ENCODE peak calls at places on chromosome 18, in four cellular contexts. F is GM12878, K is HepG2, B is K562. C is an unnamed sample.

GRCh38 chr18:6249110-6249680 is 165.5 kb downstream of the L3MBTL4 start:
- DNase-seq in F (peak; percentile 62), K (no peak), B (no peak), C (no peak)

GRCh38 chr18:70490008-70490933 is 201.4 kb downstream of the SOCS6 start:
- DNase-seq in F (no peak), K (peak; percentile 32), B (peak; percentile 59), C (peak; percentile 31)

GRCh38 chr18:6031442-6031841 is 136.1 kb upstream of the TMEM200C start:
- DNase-seq in F (no peak), K (no peak), B (no peak), C (no peak)

GRCh38 chr18:46542545-46542944 is 114.5 kb downstream of the LOXHD1 start:
- DNase-seq in F (no peak), K (no peak), B (no peak), C (no peak)

GRCh38 chr18:10770264-10770663 is 244.4 kb downstream of the NAPG start:
- DNase-seq in F (no peak), K (no peak), B (no peak), C (no peak)

GRCh38 chr18:64103979-64104378 is 44.9 kb downstream of the LINC00305 start:
- DNase-seq in F (no peak), K (peak; percentile 6), B (peak; percentile 0), C (no peak)

GRCh38 chr18:63518178-63519012 is 23.8 kb upstream of the SERPINB12 start:
- DNase-seq in F (peak; percentile 16), K (peak; percentile 75), B (peak; percentile 77), C (peak; percentile 40)

GRCh38 chr18:379665-380356 is 112.0 kb upstream of the THOC1 start:
- DNase-seq in F (no peak), K (no peak), B (no peak), C (no peak)

GRCh38 chr18:56678836-56679565 is 27.8 kb downstream of the WDR7 start:
- DNase-seq in F (no peak), K (peak; percentile 1), B (no peak), C (no peak)

GRCh38 chr18:79936641-79937040 is 14.8 kb downstream of the SLC66A2 start:
- DNase-seq in F (no peak), K (peak; percentile 76), B (no peak), C (no peak)

GRCh38 chr18:35619468-35619867 is 37.9 kb downstream of the GALNT1 start:
- DNase-seq in F (no peak), K (no peak), B (no peak), C (no peak)

GRCh38 chr18:24595556-24595955 is 135.1 kb downstream of the HRH4 start:
- DNase-seq in F (no peak), K (no peak), B (no peak), C (no peak)

GRCh38 chr18:80009661-80010550 is 21.5 kb upstream of the TXNL4A start:
- DNase-seq in F (no peak), K (no peak), B (peak; percentile 61), C (no peak)

GRCh38 chr18:29853126-29853525 is 1189.4 kb downstream of the DSC3 start:
- DNase-seq in F (no peak), K (no peak), B (no peak), C (no peak)

GRCh38 chr18:56565596-56566355 is 72.6 kb downstream of the TXNL1 start:
- DNase-seq in F (no peak), K (peak; percentile 47), B (no peak), C (no peak)

GRCh38 chr18:961644-962355 is 57.1 kb downstream of the ADCYAP1 start:
- DNase-seq in F (no peak), K (peak; percentile 13), B (peak; percentile 64), C (peak; percentile 18)

GRCh38 chr18:39571511-39571910 is 2005.9 kb upstream of the CELF4 start:
- DNase-seq in F (no peak), K (peak; percentile 10), B (peak; percentile 18), C (peak; percentile 56)

GRCh38 chr18:27948981-27949380 is 227.9 kb downstream of the CDH2 start:
- DNase-seq in F (no peak), K (no peak), B (no peak), C (no peak)

GRCh38 chr18:35143615-35144596 is 96.9 kb upstream of the ZNF397 start:
- DNase-seq in F (no peak), K (peak; percentile 47), B (peak; percentile 76), C (peak; percentile 87)

GRCh38 chr18:51716277-51716676 is 518.8 kb upstream of the MEX3C start:
- DNase-seq in F (no peak), K (no peak), B (no peak), C (no peak)

GRCh38 chr18:46412831-46413371 is 244.1 kb downstream of the LOXHD1 start:
- DNase-seq in F (no peak), K (no peak), B (no peak), C (no peak)

GRCh38 chr18:57925706-57926105 is 118.3 kb upstream of the NEDD4L start:
- DNase-seq in F (no peak), K (peak; percentile 9), B (no peak), C (no peak)

GRCh38 chr18:4454548-4455112 is 477 bp downstream of the DLGAP1 start:
- DNase-seq in F (no peak), K (no peak), B (no peak), C (no peak)

GRCh38 chr18:4453712-4454547 is 1.2 kb downstream of the DLGAP1 start:
- DNase-seq in F (no peak), K (no peak), B (no peak), C (no peak)

GRCh38 chr18:4450065-4450676 is 4.9 kb downstream of the DLGAP1 start:
- DNase-seq in F (no peak), K (no peak), B (no peak), C (no peak)

GRCh38 chr18:4455113-4455811 is at the start of gene DLGAP1:
- DNase-seq in F (no peak), K (peak; percentile 1), B (no peak), C (peak; percentile 20)
- TF ChIP-seq FOXM1 in F (no peak), K (no peak), B (no peak), C (no peak)

DNA sequence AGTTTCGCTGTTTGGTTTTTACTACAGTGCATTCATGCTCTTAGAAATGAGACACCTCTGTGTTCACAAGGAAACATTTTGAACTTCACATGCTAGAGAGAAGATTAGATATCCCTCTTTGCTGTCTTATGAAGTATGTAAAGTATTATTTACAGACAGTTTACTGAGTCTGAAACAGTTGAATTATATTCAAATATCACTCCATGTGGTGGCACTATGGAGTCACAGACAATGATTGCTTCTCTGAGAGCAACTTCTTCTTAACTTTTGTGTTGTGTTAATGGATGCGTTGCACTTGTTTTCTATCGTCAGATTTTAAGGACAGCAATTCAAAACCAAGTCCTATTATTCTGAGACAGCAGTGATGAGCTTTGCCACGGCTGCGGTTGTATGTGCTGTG is 823.6 kb downstream of the GALR1 start:
- DNase-seq in F (no peak), K (no peak), B (peak; percentile 7), C (no peak)
- TF ChIP-seq FOXK2 in F (no peak), K (no peak), B (no peak), C (no peak)

DNA sequence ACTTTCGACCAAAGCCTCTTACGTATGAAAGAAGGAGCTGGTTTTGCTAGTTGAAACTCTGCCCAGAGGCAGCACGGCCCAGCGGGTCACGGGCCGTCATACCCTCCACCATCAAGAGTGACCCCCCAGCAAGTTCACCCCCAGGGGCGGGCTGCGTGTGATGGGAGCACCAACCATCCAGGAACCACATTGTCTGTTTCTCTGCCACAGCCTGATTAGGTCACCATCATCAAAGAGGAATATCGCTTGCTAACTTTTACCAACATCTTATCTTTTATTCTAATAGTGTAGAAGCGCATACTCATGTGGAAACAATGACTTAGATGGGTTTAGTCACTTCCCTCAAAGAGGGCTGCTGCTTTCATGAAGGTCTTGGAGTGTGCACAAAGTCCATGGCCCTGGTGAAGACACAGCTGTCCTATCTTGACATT is 116.6 kb upstream of the SMIM21 start:
- DNase-seq in F (no peak), K (no peak), B (no peak), C (no peak)
- TF ChIP-seq FOXM1 in F (no peak), K (no peak), B (no peak), C (no peak)

GRCh38 chr18:13137041-13137938 is 81.3 kb upstream of the LDLRAD4 start:
- DNase-seq in F (no peak), K (no peak), B (no peak), C (no peak)
- TF ChIP-seq FOXK2 in F (no peak), K (no peak), B (no peak), C (no peak)

C was measured in HEK293T.